ENCODE peak calls at places on chromosomes 2 and 18, in five cellular contexts. U is GM12878; P is Karpas-422; H is upper lobe of right lung; D is CD4-positive, alpha-beta memory T cell. C is an unnamed sample. For H3K4me1, the result is how much of the 10 kb centered on the place peaks cover.

GRCh38 chr2:30664761-30665358 is 142.4 kb downstream of the CAPN13 start:
- DNase-seq in D (no peak), P (no peak), H (no peak), U (no peak), C (no peak)

GRCh38 chr2:222423632-222424280 is 587 bp upstream of the SGPP2 start:
- DNase-seq in P (no peak), U (peak), H (peak), D (peak), C (no peak)

GRCh38 chr2:41784496-41784895 is 263.3 kb upstream of the PKDCC start:
- DNase-seq in D (no peak), P (no peak), H (no peak), U (no peak), C (no peak)

GRCh38 chr2:133434962-133435668 is 133.1 kb downstream of the NCKAP5 start:
- DNase-seq in U (no peak), D (no peak), H (no peak), P (no peak), C (no peak)

GRCh38 chr2:217964658-217965161 is 38.1 kb downstream of the TNS1 start:
- DNase-seq in H (peak), D (no peak), U (no peak), P (no peak), C (no peak)

GRCh38 chr2:181106229-181106628 is 125.8 kb downstream of the UBE2E3 start:
- DNase-seq in D (no peak), U (no peak), H (no peak), P (no peak), C (no peak)

GRCh38 chr18:79526468-79527460 is 131.0 kb downstream of the NFATC1 start:
- DNase-seq in U (no peak), H (peak), P (no peak), D (no peak), C (no peak)

GRCh38 chr2:203688798-203689197 is 17.6 kb upstream of the CD28 start:
- DNase-seq in P (peak), U (peak), D (no peak), H (no peak), C (no peak)

GRCh38 chr2:5546176-5546575 is 146.0 kb upstream of the SOX11 start:
- DNase-seq in D (no peak), P (no peak), H (no peak), U (no peak), C (no peak)

GRCh38 chr2:20103514-20103913 is 52.1 kb upstream of the LAPTM4A start:
- DNase-seq in U (no peak), D (no peak), P (peak), H (no peak), C (no peak)

GRCh38 chr2:112683550-112684414 is 37.0 kb upstream of the NT5DC4 start:
- DNase-seq in D (no peak), P (no peak), H (no peak), U (no peak), C (no peak)

GRCh38 chr2:172680595-172681176 is 55.0 kb upstream of the RAPGEF4 start:
- DNase-seq in H (no peak), D (no peak), P (no peak), U (no peak), C (no peak)

GRCh38 chr2:17672583-17673317 is 80.9 kb downstream of the SMC6 start:
- DNase-seq in D (no peak), P (no peak), U (no peak), H (no peak), C (peak)

GRCh38 chr2:187982668-187983067 is 309.0 kb upstream of the GULP1 start:
- DNase-seq in H (no peak), P (peak), U (peak), D (no peak), C (no peak)

GRCh38 chr2:33342171-33342570 is 134.3 kb upstream of the RASGRP3 start:
- DNase-seq in P (no peak), H (no peak), U (no peak), D (no peak), C (no peak)

GRCh38 chr2:231187736-231188505 is 10.5 kb upstream of the ARMC9 start:
- DNase-seq in D (no peak), H (no peak), U (no peak), P (no peak), C (no peak)

GRCh38 chr2:134927195-134927594 is 8.6 kb downstream of the CCNT2 start:
- DNase-seq in H (no peak), P (no peak), D (no peak), U (no peak), C (no peak)

DNA sequence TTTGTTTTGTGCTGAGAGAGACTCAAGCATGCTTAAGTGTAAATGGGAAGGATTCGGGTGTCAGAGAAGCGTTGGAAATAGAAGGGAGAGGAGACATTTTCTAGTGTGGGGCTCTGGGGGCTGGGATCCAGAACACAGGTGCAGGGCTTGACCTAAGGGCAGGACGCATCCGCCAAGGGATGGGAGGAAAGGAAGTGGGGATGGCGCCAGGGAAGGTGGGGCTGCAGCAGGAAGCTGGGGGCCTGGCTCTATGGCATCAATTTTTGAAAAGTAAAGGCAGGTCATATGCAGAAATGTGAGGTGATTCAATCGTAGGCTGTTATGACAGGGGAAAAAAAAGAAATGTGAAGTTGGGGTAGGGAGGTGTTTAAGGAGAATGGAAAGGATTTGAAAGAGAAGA is 143.2 kb upstream of the SERTAD2 start:
- DNase-seq in P (no peak), U (no peak), H (no peak), D (no peak), C (no peak)
- H3K4me1 ChIP-seq in P (half or more), U (under half), H (under half), D (under half), C (under half)

DNA sequence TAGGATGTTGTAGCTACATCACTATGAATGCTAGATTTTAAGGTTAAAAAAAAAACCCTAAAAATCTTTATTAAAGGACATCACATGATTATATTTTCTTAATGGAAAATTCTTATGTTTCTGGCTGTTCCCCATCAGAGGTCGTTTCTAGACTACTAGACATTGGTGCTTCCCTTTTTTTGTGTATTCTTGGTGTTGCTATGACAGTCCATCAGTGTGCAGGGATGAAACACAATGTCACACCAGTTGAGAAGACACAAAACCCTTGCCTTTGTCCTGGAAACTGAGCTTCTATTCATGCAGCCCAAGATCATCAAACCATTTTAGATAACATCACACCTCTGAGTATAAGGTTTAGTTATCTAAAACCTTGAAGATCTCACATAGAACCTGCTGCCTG is 19.9 kb upstream of the TMEM131 start:
- DNase-seq in H (no peak), P (peak), D (no peak), U (no peak), C (no peak)
- H3K4me1 ChIP-seq in H (under half), P (half or more), D (under half), U (under half), C (under half)

DNA sequence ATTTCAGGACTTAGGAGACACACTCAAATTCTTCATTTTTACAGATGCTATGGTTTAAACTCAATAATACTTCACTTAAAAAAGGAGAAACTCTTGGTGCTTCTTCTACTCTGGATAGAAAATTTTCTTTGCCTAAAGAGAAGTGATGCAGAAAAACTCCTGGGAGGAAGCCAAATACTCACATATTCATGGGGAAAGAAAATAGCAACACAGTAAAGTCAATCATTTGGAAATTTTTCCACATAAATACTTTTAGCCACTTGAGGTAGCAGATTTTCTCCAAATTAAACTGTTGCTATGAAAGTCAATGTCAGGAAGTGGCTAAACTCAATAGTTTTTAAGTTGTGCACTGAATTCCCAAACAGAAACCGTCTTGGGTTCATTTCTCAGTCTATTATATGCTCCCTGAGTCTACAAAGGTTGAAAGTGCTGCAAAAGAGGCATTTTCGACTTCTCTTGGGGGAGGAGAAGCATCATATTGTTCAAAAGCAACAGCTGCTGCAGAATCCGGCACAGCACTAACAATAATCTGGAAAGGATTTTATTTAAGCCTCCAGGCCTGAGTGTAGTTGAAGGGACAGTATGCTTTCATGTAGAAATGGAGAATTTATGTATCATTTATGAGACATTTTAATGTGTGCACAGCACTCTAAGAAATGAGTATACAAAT is 81.1 kb downstream of the UPP2 start:
- DNase-seq in H (no peak), P (no peak), D (no peak), U (no peak), C (no peak)
- H3K4me1 ChIP-seq in H (under half), P (under half), D (under half), U (under half), C (under half)

GRCh38 chr2:177243476-177243875 is 21.1 kb downstream of the NFE2L2 start:
- DNase-seq in H (no peak), D (no peak), U (no peak), P (no peak), C (no peak)
- H3K4me1 ChIP-seq in H (half or more), D (half or more), U (under half), P (half or more), C (half or more)

DNA sequence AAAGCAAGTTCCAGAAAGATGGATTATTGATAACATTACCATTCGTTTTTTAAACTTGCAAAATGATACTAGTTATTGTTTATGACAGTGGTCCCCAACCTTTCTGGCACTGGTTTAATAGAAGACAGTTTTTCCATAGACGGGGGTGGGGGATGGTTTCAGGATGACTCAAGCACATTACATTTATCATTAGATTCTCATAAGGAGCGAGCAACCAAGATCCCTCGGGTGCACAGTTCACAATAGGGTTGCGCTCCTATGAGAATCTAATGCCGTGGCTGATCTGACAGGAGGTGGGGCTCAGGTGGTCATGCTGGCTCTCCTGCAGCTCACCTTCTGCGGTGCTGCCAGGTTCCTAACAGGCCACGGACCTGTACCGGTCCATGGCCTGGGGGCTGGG is 86.2 kb downstream of the BCL2 start:
- DNase-seq in U (no peak), D (no peak), P (no peak), H (no peak), C (no peak)
- H3K4me1 ChIP-seq in U (under half), D (half or more), P (half or more), H (under half), C (half or more)

GRCh38 chr2:189481071-189481470 is 39.8 kb downstream of the WDR75 start:
- DNase-seq in P (no peak), D (no peak), U (no peak), H (no peak), C (no peak)
- H3K4me1 ChIP-seq in P (under half), D (under half), U (under half), H (under half), C (under half)